ENCODE peak calls at places on chromosomes 5 and 9, in nine cellular contexts. H, G, E, M, N, Y, R, Z and P are unnamed samples.
A peak's percentile ranks its signal among the peaks of the same experiment; 100 is the strongest.

GRCh38 chr5:56838409-56839039 is 23.2 kb downstream of the MAP3K1 start:
- DNase-seq in H (no peak), G (no peak), E (no peak), M (no peak), N (peak; percentile 65), Y (peak; percentile 25), R (no peak), Z (peak; percentile 26), P (peak; percentile 70)

GRCh38 chr9:83027153-83027867 is 35.6 kb downstream of the RASEF start:
- DNase-seq in H (no peak), G (no peak), E (no peak), M (no peak), N (no peak), Y (no peak), R (peak; percentile 19), Z (no peak), P (peak; percentile 83)

GRCh38 chr5:56185777-56186311 is 47.3 kb downstream of the ANKRD55 start:
- DNase-seq in H (no peak), G (no peak), E (no peak), M (no peak), N (no peak), Y (no peak), R (no peak), Z (no peak), P (no peak)

GRCh38 chr5:96785719-96786118 is 22.0 kb downstream of the ERAP1 start:
- DNase-seq in H (no peak), G (no peak), E (no peak), M (no peak), N (no peak), Y (no peak), R (no peak), Z (no peak), P (no peak)

GRCh38 chr5:161846731-161847130 is 1.2 kb upstream of the GABRA1 start:
- DNase-seq in H (no peak), G (peak; percentile 16), E (peak; percentile 82), M (no peak), N (peak; percentile 86), Y (no peak), R (no peak), Z (no peak), P (no peak)

GRCh38 chr5:55418994-55419991 is 111.5 kb downstream of the MTREX start:
- DNase-seq in H (no peak), G (no peak), E (no peak), M (no peak), N (no peak), Y (no peak), R (no peak), Z (no peak), P (peak; percentile 51)

GRCh38 chr5:43780586-43780985 is 177.6 kb downstream of the NNT start:
- DNase-seq in H (no peak), G (no peak), E (no peak), M (no peak), N (no peak), Y (no peak), R (no peak), Z (no peak), P (peak; percentile 46)

GRCh38 chr5:164967354-164967753 is 1461.9 kb downstream of the MAT2B start:
- DNase-seq in H (no peak), G (no peak), E (no peak), M (no peak), N (no peak), Y (no peak), R (no peak), Z (no peak), P (no peak)

GRCh38 chr5:78628260-78629024 is 20.1 kb downstream of the LHFPL2 start:
- DNase-seq in H (no peak), G (no peak), E (peak; percentile 90), M (no peak), N (peak; percentile 18), Y (no peak), R (no peak), Z (no peak), P (no peak)

GRCh38 chr9:35609001-35609819 is 4.1 kb downstream of the TESK1 start:
- DNase-seq in H (no peak), G (no peak), E (no peak), M (no peak), N (no peak), Y (no peak), R (no peak), Z (no peak), P (no peak)

GRCh38 chr5:131644822-131645221 is 9.8 kb upstream of the RAPGEF6 start:
- DNase-seq in H (no peak), G (no peak), E (no peak), M (no peak), N (no peak), Y (no peak), R (no peak), Z (no peak), P (no peak)

GRCh38 chr9:28215921-28216320 is 642.6 kb upstream of the C9orf72 start:
- DNase-seq in H (no peak), G (no peak), E (no peak), M (no peak), N (no peak), Y (no peak), R (no peak), Z (no peak), P (no peak)

GRCh38 chr9:138043411-138044345 is 166.1 kb downstream of the CACNA1B start:
- DNase-seq in H (no peak), G (no peak), E (peak; percentile 45), M (peak; percentile 52), N (no peak), Y (no peak), R (no peak), Z (no peak), P (no peak)

GRCh38 chr9:3359048-3359692 is 166.6 kb downstream of the RFX3 start:
- DNase-seq in H (no peak), G (no peak), E (no peak), M (no peak), N (no peak), Y (peak; percentile 5), R (no peak), Z (no peak), P (no peak)

GRCh38 chr5:84986688-84987087 is 602.0 kb upstream of the EDIL3 start:
- DNase-seq in H (no peak), G (no peak), E (no peak), M (no peak), N (no peak), Y (no peak), R (no peak), Z (no peak), P (no peak)

GRCh38 chr5:174187001-174187400 is 141.5 kb downstream of the NSG2 start:
- DNase-seq in H (no peak), G (no peak), E (no peak), M (no peak), N (no peak), Y (no peak), R (no peak), Z (no peak), P (no peak)

GRCh38 chr9:133367221-133367620 is 8.6 kb downstream of the SURF4 start:
- DNase-seq in H (no peak), G (no peak), E (no peak), M (no peak), N (no peak), Y (no peak), R (no peak), Z (no peak), P (no peak)

GRCh38 chr9:91197232-91198181 is 164.2 kb downstream of the AUH start:
- DNase-seq in H (no peak), G (peak; percentile 96), E (peak; percentile 81), M (no peak), N (no peak), Y (no peak), R (peak; percentile 50), Z (no peak), P (peak; percentile 81)

GRCh38 chr5:75265731-75266130 is 29.1 kb upstream of the ANKRD31 start:
- DNase-seq in H (no peak), G (no peak), E (no peak), M (no peak), N (peak; percentile 35), Y (peak; percentile 5), R (no peak), Z (no peak), P (peak; percentile 14)

GRCh38 chr5:181188700-181189362 is 16.2 kb downstream of the TRIM7 start:
- DNase-seq in H (no peak), G (peak; percentile 87), E (peak; percentile 89), M (peak; percentile 76), N (peak; percentile 86), Y (no peak), R (peak; percentile 82), Z (no peak), P (no peak)

GRCh38 chr9:110186254-110186653 is 21.7 kb downstream of the C9orf152 start:
- DNase-seq in H (no peak), G (no peak), E (peak; percentile 35), M (no peak), N (no peak), Y (no peak), R (no peak), Z (no peak), P (no peak)

GRCh38 chr9:3733039-3733408 is 207.2 kb upstream of the RFX3 start:
- DNase-seq in H (no peak), G (no peak), E (no peak), M (no peak), N (no peak), Y (no peak), R (no peak), Z (no peak), P (no peak)